ENCODE peak calls at places on chromosome 4, in seven cellular contexts. L, F, P, O, A, V and R are unnamed samples.

GRCh38 chr4:78137538-78137937 is 80.4 kb downstream of the FRAS1 start:
- DNase-seq in L (no peak), F (no peak), P (no peak), O (no peak), A (no peak), V (no peak), R (no peak)

GRCh38 chr4:80452768-80453167 is 117.2 kb downstream of the CFAP299 start:
- DNase-seq in L (no peak), F (no peak), P (no peak), O (no peak), A (no peak), V (no peak), R (no peak)

GRCh38 chr4:74855879-74856278 is 61.6 kb upstream of the BTC start:
- DNase-seq in L (no peak), F (no peak), P (no peak), O (no peak), A (no peak), V (no peak), R (no peak)

GRCh38 chr4:61520688-61521160 is 320.6 kb downstream of the ADGRL3 start:
- DNase-seq in L (no peak), F (no peak), P (no peak), O (no peak), A (no peak), V (no peak), R (no peak)

GRCh38 chr4:76689079-76689817 is 208.7 kb downstream of the SOWAHB start:
- DNase-seq in L (no peak), F (peak), P (peak), O (no peak), A (no peak), V (no peak), R (peak)

GRCh38 chr4:89719536-89719935 is 117.4 kb downstream of the SNCA start:
- DNase-seq in L (no peak), F (no peak), P (no peak), O (no peak), A (no peak), V (no peak), R (no peak)

GRCh38 chr4:15005474-15006115 is 3.3 kb downstream of the CPEB2 start:
- DNase-seq in L (no peak), F (no peak), P (no peak), O (no peak), A (no peak), V (no peak), R (no peak)

GRCh38 chr4:8291701-8292387 is 22.3 kb downstream of the HTRA3 start:
- DNase-seq in L (no peak), F (no peak), P (no peak), O (no peak), A (no peak), V (no peak), R (no peak)

GRCh38 chr4:174217273-174218126 is 66.0 kb downstream of the FBXO8 start:
- DNase-seq in L (no peak), F (no peak), P (peak), O (no peak), A (no peak), V (no peak), R (no peak)

GRCh38 chr4:7200801-7201200 is 8.5 kb downstream of the SORCS2 start:
- DNase-seq in L (no peak), F (no peak), P (no peak), O (no peak), A (no peak), V (no peak), R (no peak)

GRCh38 chr4:155481150-155481549 is 104.4 kb upstream of the MAP9 start:
- DNase-seq in L (no peak), F (no peak), P (no peak), O (no peak), A (no peak), V (no peak), R (no peak)

GRCh38 chr4:47198791-47199190 is 167.4 kb downstream of the GABRB1 start:
- DNase-seq in L (no peak), F (no peak), P (no peak), O (no peak), A (no peak), V (no peak), R (no peak)

GRCh38 chr4:85798011-85798770 is 323.2 kb downstream of the ARHGAP24 start:
- DNase-seq in L (no peak), F (no peak), P (no peak), O (no peak), A (no peak), V (no peak), R (no peak)

GRCh38 chr4:39464886-39465501 is 6.1 kb downstream of the LIAS start:
- DNase-seq in L (no peak), F (peak), P (peak), O (peak), A (no peak), V (no peak), R (no peak)

GRCh38 chr4:4585012-4585670 is 43.3 kb upstream of the STX18 start:
- DNase-seq in L (no peak), F (no peak), P (no peak), O (no peak), A (no peak), V (no peak), R (no peak)

GRCh38 chr4:53932784-53933183 is 131.6 kb downstream of the CHIC2 start:
- DNase-seq in L (no peak), F (no peak), P (no peak), O (no peak), A (no peak), V (no peak), R (no peak)

GRCh38 chr4:128858875-128859696 is 49.6 kb downstream of the JADE1 start:
- DNase-seq in L (no peak), F (no peak), P (no peak), O (no peak), A (no peak), V (no peak), R (no peak)

GRCh38 chr4:173301518-173302201 is 32.5 kb downstream of the HMGB2 start:
- DNase-seq in L (no peak), F (peak), P (peak), O (peak), A (no peak), V (no peak), R (no peak)

GRCh38 chr4:134057356-134057755 is 144.2 kb downstream of the PABPC4L start:
- DNase-seq in L (no peak), F (no peak), P (no peak), O (no peak), A (no peak), V (no peak), R (no peak)

GRCh38 chr4:9996319-9997110 is 24.8 kb downstream of the SLC2A9 start:
- DNase-seq in L (no peak), F (no peak), P (no peak), O (no peak), A (no peak), V (no peak), R (no peak)

GRCh38 chr4:81632581-81633247 is 161.0 kb upstream of the RASGEF1B start:
- DNase-seq in L (no peak), F (no peak), P (no peak), O (no peak), A (no peak), V (no peak), R (no peak)

GRCh38 chr4:138426751-138427150 is 184.6 kb upstream of the SLC7A11 start:
- DNase-seq in L (no peak), F (no peak), P (no peak), O (no peak), A (no peak), V (no peak), R (no peak)
- TF ChIP-seq JUND in L (no peak), F (no peak), P (no peak), O (no peak), A (no peak), V (no peak), R (no peak)

DNA sequence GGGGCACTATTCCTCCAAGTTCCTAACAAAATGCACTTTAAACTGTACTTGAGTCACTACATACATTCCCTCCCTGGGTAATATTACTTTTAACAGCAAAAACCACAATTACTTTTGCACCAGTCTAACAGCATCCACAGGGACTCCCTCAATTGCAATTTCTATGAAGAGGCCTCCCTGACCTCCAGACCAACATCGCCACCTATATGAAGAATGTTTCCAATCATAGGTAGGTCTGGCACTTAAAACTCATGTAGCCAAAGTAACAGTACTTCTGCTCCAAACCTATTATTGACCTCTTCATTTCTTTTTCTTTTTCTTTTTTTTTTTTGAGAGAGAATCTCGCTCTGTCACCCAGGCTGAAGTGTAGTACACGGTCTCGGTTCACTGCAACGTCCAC is 15.6 kb downstream of the NR3C2 start:
- DNase-seq in L (no peak), F (no peak), P (no peak), O (no peak), A (no peak), V (no peak), R (no peak)
- TF ChIP-seq JUND in L (no peak), F (no peak), P (no peak), O (no peak), A (no peak), V (no peak), R (no peak)

DNA sequence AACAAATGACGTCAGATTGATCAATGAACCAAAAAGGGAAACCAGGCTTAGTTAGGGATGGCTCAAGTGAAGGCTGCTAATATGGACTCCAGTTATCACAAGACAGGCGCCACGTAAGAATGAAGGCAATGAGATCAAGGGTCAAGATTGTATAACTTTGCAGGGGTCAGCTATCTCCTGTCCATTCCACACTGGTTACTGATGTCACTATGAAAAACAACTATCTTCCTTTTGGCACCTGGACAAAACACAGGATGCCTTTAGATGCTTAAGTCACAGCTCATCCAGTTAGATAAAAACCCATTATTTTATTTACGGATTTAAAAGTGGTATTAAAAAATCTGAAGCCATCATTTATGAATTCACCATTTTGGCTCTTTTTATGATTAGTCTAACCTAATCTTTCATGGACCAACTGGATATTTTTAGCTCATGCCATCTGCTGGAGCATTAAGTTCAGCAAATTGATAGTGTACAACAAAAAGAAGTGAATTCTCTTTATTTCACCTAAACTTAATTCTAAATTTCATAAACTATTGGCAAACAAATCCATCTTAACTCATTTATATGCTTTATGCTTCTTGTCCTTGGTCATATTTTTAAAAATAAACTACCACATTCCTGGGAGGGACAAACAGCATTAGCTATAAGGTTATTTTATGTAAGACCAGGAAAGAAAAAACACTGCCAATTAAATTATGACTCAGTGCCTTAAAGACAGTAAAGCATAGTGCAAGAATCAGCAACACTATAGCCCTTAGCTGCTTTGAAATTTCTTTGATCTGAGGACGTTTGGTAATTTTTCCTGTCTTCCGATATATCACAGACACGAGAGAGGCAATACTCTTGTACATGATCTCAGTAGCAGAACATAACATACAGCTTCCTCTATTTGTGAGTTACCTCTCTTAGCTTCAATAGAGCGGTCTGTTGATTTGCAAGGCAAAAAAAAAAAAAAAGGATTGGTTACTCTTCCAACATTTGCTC is 27.0 kb downstream of the DHX15 start:
- DNase-seq in L (no peak), F (peak), P (no peak), O (no peak), A (no peak), V (no peak), R (no peak)
- TF ChIP-seq JUND in L (no peak), F (no peak), P (peak), O (no peak), A (no peak), V (no peak), R (no peak)

DNA sequence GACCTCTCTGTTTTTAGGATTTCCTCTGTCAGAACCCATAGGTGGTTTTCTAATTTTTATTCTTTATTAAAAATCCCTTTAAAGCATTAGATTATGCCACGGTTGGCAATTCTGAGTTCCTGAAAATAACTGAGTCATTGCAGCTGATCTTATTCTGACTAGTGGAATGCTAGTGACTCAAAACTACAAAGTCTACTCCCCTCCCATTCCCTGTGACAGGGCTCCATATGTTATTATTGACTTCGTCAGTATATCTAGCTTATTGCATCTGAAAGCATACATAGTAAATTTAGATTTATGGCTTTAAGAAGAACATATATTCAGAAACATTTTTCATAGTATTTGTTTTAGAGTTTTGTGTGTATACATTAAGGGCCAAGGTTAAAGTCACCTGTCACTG is 38.5 kb downstream of the HERC3 start:
- DNase-seq in L (no peak), F (no peak), P (no peak), O (no peak), A (no peak), V (no peak), R (peak)
- TF ChIP-seq JUND in L (no peak), F (no peak), P (peak), O (no peak), A (no peak), V (no peak), R (peak)

DNA sequence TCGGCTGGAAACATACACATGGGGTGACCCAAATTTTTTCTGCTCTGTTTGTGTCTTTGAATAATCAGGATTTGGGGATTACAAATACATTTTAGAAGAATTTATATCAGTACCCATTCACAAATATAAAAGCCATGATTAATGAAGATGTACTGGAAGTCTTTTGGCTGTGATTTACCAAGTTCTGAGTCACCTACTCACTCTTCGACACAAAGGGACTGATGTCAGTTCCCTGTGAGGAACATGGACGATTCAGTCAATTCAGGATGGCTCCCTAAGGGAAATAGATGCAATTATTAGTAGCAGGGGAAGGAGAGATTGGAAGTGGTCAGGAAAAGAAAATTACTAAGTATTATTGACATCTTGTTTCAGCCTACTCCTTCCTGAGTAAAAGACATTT is 550.8 kb upstream of the SLIT2 start:
- DNase-seq in L (no peak), F (no peak), P (no peak), O (no peak), A (no peak), V (no peak), R (no peak)
- TF ChIP-seq JUND in L (no peak), F (no peak), P (no peak), O (no peak), A (no peak), V (no peak), R (no peak)

GRCh38 chr4:106809083-106809482 is 227.0 kb downstream of the DKK2 start:
- DNase-seq in L (no peak), F (peak), P (peak), O (no peak), A (peak), V (no peak), R (peak)
- TF ChIP-seq JUND in L (no peak), F (no peak), P (no peak), O (no peak), A (no peak), V (no peak), R (no peak)

DNA sequence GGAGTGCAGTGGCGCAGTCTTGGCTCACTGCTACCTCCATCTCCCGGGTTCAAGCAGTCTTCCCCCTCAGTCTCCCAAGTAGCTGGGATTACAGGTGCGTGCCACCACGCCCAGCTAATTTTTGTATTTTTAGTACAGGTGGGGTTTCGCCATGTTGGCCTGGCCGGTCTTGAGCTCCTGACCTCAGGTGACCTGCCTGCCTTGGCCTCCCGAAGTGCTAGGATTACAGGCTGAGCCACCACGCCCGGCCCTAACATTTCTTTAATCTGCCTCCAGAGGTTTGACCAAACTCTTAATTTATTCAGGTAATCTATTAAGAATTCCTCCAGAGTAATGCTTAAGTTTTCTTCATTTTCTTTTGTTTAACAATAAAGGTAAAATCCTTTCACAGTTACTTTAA is 171.0 kb downstream of the RAPGEF2 start:
- DNase-seq in L (no peak), F (no peak), P (no peak), O (no peak), A (no peak), V (no peak), R (no peak)
- TF ChIP-seq JUND in L (no peak), F (no peak), P (no peak), O (no peak), A (no peak), V (no peak), R (no peak)

GRCh38 chr4:152372444-152372843 is 163.4 kb downstream of the FBXW7 start:
- DNase-seq in L (no peak), F (no peak), P (no peak), O (no peak), A (no peak), V (no peak), R (no peak)

GRCh38 chr4:152369903-152370296 is 166.0 kb downstream of the FBXW7 start:
- DNase-seq in L (no peak), F (no peak), P (no peak), O (no peak), A (no peak), V (no peak), R (no peak)

GRCh38 chr4:152374153-152374552 is 161.7 kb downstream of the FBXW7 start:
- DNase-seq in L (no peak), F (no peak), P (no peak), O (no peak), A (no peak), V (no peak), R (no peak)

GRCh38 chr4:152369203-152369902 is 166.5 kb downstream of the FBXW7 start:
- DNase-seq in L (no peak), F (no peak), P (no peak), O (no peak), A (no peak), V (no peak), R (no peak)

GRCh38 chr4:152374606-152375285 is 161.1 kb downstream of the FBXW7 start:
- DNase-seq in L (no peak), F (no peak), P (no peak), O (no peak), A (no peak), V (no peak), R (no peak)
- TF ChIP-seq JUND in L (no peak), F (no peak), P (no peak), O (no peak), A (no peak), V (no peak), R (no peak)

DNA sequence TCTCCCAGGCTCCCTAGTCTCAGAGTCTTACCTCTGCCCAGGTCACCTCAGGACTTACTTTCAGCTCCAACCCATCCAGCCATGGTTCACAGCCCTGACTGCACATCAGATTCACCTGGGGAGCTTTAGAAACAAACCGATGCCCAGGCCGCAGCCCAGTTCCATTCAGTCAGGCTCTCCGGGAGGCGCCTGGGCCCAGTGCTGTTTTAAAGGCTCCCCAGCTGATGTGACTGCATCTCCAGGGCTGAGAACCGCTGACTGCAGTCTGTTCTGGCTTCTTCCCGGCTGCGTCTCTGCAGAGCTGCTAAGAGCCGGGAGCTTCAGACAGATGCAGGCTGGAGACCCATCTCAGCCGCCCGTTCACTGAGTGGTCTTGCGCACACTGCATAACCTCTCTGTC is 44.4 kb upstream of the LGI2 start:
- DNase-seq in L (no peak), F (no peak), P (no peak), O (no peak), A (no peak), V (no peak), R (no peak)
- TF ChIP-seq JUND in L (no peak), F (no peak), P (no peak), O (no peak), A (no peak), V (no peak), R (no peak)

GRCh38 chr4:153076861-153077260 is 127.4 kb upstream of the TRIM2 start:
- DNase-seq in L (no peak), F (no peak), P (no peak), O (no peak), A (no peak), V (no peak), R (no peak)
- TF ChIP-seq JUND in L (no peak), F (no peak), P (no peak), O (no peak), A (no peak), V (no peak), R (no peak)